ENCODE peak calls at places on chromosomes 5 and 9, in six cellular contexts. One of them, this sample, is unnamed.

GRCh38 chr5:43150748-43151147 is 30.0 kb downstream of the ZNF131 start:
- DNase-seq in endothelial cell of umbilical vein: no peak
- DNase-seq in Panc1: no peak
- DNase-seq in prostate gland: no peak
- DNase-seq in stomach: no peak
- DNase-seq in HCT116: no peak
- DNase-seq in this sample: no peak

GRCh38 chr9:108549184-108549583 is 306.6 kb downstream of the ACTL7B start:
- DNase-seq in endothelial cell of umbilical vein: no peak
- DNase-seq in Panc1: no peak
- DNase-seq in prostate gland: peak; percentile 59
- DNase-seq in stomach: peak; percentile 62
- DNase-seq in HCT116: no peak
- DNase-seq in this sample: no peak

GRCh38 chr5:81125959-81126358 is 107.2 kb upstream of the CKMT2 start:
- DNase-seq in endothelial cell of umbilical vein: no peak
- DNase-seq in Panc1: no peak
- DNase-seq in prostate gland: peak; percentile 8
- DNase-seq in stomach: no peak
- DNase-seq in HCT116: no peak
- DNase-seq in this sample: no peak

GRCh38 chr5:73311291-73312110 is 137.1 kb downstream of the FOXD1 start:
- DNase-seq in endothelial cell of umbilical vein: no peak
- DNase-seq in Panc1: no peak
- DNase-seq in prostate gland: no peak
- DNase-seq in stomach: no peak
- DNase-seq in HCT116: no peak
- DNase-seq in this sample: no peak

GRCh38 chr5:6632324-6632930 is 417 bp downstream of the NSUN2 start:
- DNase-seq in endothelial cell of umbilical vein: no peak
- DNase-seq in Panc1: no peak
- DNase-seq in prostate gland: no peak
- DNase-seq in stomach: no peak
- DNase-seq in HCT116: no peak
- DNase-seq in this sample: no peak

GRCh38 chr5:175711472-175712312 is 53.8 kb downstream of the HRH2 start:
- DNase-seq in endothelial cell of umbilical vein: no peak
- DNase-seq in Panc1: no peak
- DNase-seq in prostate gland: no peak
- DNase-seq in stomach: peak; percentile 7
- DNase-seq in HCT116: no peak
- DNase-seq in this sample: no peak

GRCh38 chr9:137428841-137429545 is 5.8 kb downstream of the NOXA1 start:
- DNase-seq in endothelial cell of umbilical vein: no peak
- DNase-seq in Panc1: no peak
- DNase-seq in prostate gland: no peak
- DNase-seq in stomach: peak; percentile 63
- DNase-seq in HCT116: no peak
- DNase-seq in this sample: no peak

GRCh38 chr5:92641031-92641962 is 939.7 kb downstream of the NR2F1-AS1 start:
- DNase-seq in endothelial cell of umbilical vein: peak; percentile 90
- DNase-seq in Panc1: peak; percentile 68
- DNase-seq in prostate gland: peak; percentile 5
- DNase-seq in stomach: no peak
- DNase-seq in HCT116: peak; percentile 52
- DNase-seq in this sample: no peak

GRCh38 chr9:2157277-2158105 is 142.3 kb downstream of the SMARCA2 start:
- DNase-seq in endothelial cell of umbilical vein: no peak
- DNase-seq in Panc1: no peak
- DNase-seq in prostate gland: peak; percentile 23
- DNase-seq in stomach: peak; percentile 33
- DNase-seq in HCT116: no peak
- DNase-seq in this sample: peak; percentile 18

GRCh38 chr9:353077-353476 is 138.4 kb downstream of the DOCK8 start:
- DNase-seq in endothelial cell of umbilical vein: no peak
- DNase-seq in Panc1: no peak
- DNase-seq in prostate gland: peak; percentile 13
- DNase-seq in stomach: no peak
- DNase-seq in HCT116: no peak
- DNase-seq in this sample: no peak

GRCh38 chr5:15946026-15946425 is 233.6 kb downstream of the MARCHF11 start:
- DNase-seq in endothelial cell of umbilical vein: no peak
- DNase-seq in Panc1: no peak
- DNase-seq in prostate gland: no peak
- DNase-seq in stomach: no peak
- DNase-seq in HCT116: no peak
- DNase-seq in this sample: no peak

GRCh38 chr5:64339776-64340175 is 166.0 kb upstream of the RGS7BP start:
- DNase-seq in endothelial cell of umbilical vein: no peak
- DNase-seq in Panc1: no peak
- DNase-seq in prostate gland: no peak
- DNase-seq in stomach: no peak
- DNase-seq in HCT116: no peak
- DNase-seq in this sample: no peak

GRCh38 chr5:81091199-81091598 is 131.0 kb downstream of the RASGRF2 start:
- DNase-seq in endothelial cell of umbilical vein: no peak
- DNase-seq in Panc1: no peak
- DNase-seq in prostate gland: no peak
- DNase-seq in stomach: no peak
- DNase-seq in HCT116: no peak
- DNase-seq in this sample: no peak

GRCh38 chr5:68012429-68012828 is 203.1 kb upstream of the PIK3R1 start:
- DNase-seq in endothelial cell of umbilical vein: peak; percentile 21
- DNase-seq in Panc1: no peak
- DNase-seq in prostate gland: no peak
- DNase-seq in stomach: no peak
- DNase-seq in HCT116: no peak
- DNase-seq in this sample: no peak

GRCh38 chr9:4050686-4051315 is 249.1 kb downstream of the GLIS3 start:
- DNase-seq in endothelial cell of umbilical vein: no peak
- DNase-seq in Panc1: no peak
- DNase-seq in prostate gland: no peak
- DNase-seq in stomach: no peak
- DNase-seq in HCT116: no peak
- DNase-seq in this sample: no peak

GRCh38 chr5:74394924-74395880 is 245.3 kb downstream of the ENC1 start:
- DNase-seq in endothelial cell of umbilical vein: no peak
- DNase-seq in Panc1: no peak
- DNase-seq in prostate gland: no peak
- DNase-seq in stomach: no peak
- DNase-seq in HCT116: no peak
- DNase-seq in this sample: no peak

DNA sequence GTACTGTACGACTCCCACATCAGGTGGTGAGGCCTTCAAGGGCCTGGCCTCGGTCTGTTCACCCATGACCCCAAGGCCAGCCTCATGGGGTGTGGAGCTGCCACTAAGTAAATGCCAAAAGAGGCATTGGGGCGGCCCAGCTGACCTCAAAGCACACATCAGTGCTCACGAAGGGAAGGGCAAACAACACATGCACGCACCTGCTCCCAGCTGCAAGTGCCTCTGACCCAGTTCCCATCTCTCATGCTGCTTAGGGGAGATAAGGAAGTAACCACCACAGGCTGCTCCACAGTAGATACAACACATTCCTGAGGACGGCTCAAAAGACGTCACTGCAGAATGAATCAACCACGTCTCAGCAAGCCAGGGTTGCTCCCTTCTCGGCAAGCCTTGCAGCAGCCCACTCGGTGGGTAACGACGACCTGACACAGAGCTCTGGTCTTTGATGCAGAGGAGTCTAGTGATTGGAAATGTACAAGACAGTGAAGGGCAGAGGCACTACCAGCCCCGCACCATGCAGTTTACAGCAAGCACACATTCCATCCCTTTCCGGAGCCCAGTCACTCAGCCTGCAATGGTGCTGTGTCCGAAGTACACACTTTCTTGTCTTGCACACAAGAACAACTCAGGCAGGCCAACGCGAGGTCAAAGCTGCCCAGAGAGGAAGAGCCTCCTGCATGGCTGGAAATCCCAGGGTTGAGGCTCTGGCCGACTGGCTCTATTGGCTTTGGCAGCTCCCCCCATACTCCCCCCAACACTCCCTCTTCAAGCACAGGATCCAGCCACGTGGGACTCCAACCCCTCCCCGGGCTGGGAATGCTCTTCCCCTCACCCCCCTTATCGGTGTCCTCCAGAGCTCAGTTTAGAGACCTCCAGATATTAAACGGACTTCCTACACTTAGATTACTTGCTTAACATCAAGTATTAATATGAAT is 31.8 kb downstream of the FABP6 start:
- DNase-seq in endothelial cell of umbilical vein: peak; percentile 86
- DNase-seq in Panc1: no peak
- DNase-seq in prostate gland: no peak
- DNase-seq in stomach: peak; percentile 74
- DNase-seq in HCT116: no peak
- DNase-seq in this sample: peak; percentile 56
- TF ChIP-seq POLR2AphosphoS5 in endothelial cell of umbilical vein: no peak
- TF ChIP-seq POLR2AphosphoS5 in Panc1: no peak
- TF ChIP-seq POLR2AphosphoS5 in prostate gland: no peak
- TF ChIP-seq POLR2AphosphoS5 in stomach: peak; percentile 55
- TF ChIP-seq POLR2AphosphoS5 in HCT116: no peak
- TF ChIP-seq POLR2AphosphoS5 in this sample: peak; percentile 45

DNA sequence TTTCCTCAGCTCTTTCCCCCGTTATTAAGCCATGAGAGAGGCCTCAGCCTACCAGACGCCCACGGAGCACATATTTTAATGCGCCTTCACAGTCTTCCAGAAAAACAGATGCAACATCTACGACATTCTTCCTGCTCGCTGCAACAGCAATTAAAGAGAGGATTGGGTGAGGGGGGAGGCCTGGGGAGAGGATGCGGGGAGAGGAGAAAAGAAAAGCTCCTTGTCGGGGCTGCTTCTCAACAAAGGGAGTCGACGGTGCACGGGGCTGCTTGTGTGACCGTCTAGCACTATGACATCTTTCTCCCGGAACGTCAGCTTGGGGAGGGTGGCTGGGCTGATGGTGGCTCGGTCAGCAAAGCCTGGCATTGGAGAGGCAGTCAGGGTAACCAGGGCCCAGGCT is 37.6 kb upstream of the NEURL1B start:
- DNase-seq in endothelial cell of umbilical vein: no peak
- DNase-seq in Panc1: no peak
- DNase-seq in prostate gland: no peak
- DNase-seq in stomach: no peak
- DNase-seq in HCT116: no peak
- DNase-seq in this sample: no peak
- H3K4me3 ChIP-seq in endothelial cell of umbilical vein: no peak overlapping the region
- H3K4me3 ChIP-seq in Panc1: no peak overlapping the region
- H3K4me3 ChIP-seq in prostate gland: no peak overlapping the region
- H3K4me3 ChIP-seq in stomach: no peak overlapping the region
- H3K4me3 ChIP-seq in HCT116: no peak overlapping the region
- H3K4me3 ChIP-seq in this sample: no peak overlapping the region

GRCh38 chr5:179265529-179266290 is 79.6 kb downstream of the ADAMTS2 start:
- DNase-seq in endothelial cell of umbilical vein: no peak
- DNase-seq in Panc1: no peak
- DNase-seq in prostate gland: peak; percentile 28
- DNase-seq in stomach: peak; percentile 62
- DNase-seq in HCT116: no peak
- DNase-seq in this sample: peak; percentile 82
- TF ChIP-seq POLR2AphosphoS5 in endothelial cell of umbilical vein: no peak
- TF ChIP-seq POLR2AphosphoS5 in Panc1: no peak
- TF ChIP-seq POLR2AphosphoS5 in prostate gland: peak; percentile 51
- TF ChIP-seq POLR2AphosphoS5 in stomach: peak; percentile 59
- TF ChIP-seq POLR2AphosphoS5 in HCT116: no peak
- TF ChIP-seq POLR2AphosphoS5 in this sample: peak; percentile 73

DNA sequence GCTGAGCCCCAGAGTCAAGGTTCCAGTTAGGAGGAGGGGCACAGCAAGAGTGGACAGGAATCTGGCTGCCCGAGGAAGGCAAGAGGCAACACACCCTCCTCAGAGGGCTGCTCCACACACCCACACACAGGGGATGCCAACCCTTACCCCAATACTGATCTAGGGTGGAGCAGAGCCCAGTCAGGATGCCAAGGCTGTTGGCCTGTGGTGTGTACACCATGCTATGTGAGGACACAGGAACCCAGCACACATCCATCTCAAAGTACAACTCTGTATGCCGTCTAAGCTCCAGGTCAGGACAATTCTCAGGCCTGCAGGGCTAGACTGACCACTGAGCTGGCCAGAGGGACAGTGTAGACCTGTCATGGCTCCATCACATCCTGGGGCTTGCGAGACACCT is 2.6 kb downstream of the SEPTIN8 start:
- DNase-seq in endothelial cell of umbilical vein: no peak
- DNase-seq in Panc1: no peak
- DNase-seq in prostate gland: no peak
- DNase-seq in stomach: no peak
- DNase-seq in HCT116: no peak
- DNase-seq in this sample: no peak
- H3K4me3 ChIP-seq in endothelial cell of umbilical vein: no peak overlapping the region
- H3K4me3 ChIP-seq in Panc1: no peak overlapping the region
- H3K4me3 ChIP-seq in prostate gland: no peak overlapping the region
- H3K4me3 ChIP-seq in stomach: no peak overlapping the region
- H3K4me3 ChIP-seq in HCT116: no peak overlapping the region
- H3K4me3 ChIP-seq in this sample: no peak overlapping the region

GRCh38 chr5:149452007-149452664 is 73.0 kb upstream of the IL17B start:
- DNase-seq in endothelial cell of umbilical vein: peak; percentile 94
- DNase-seq in Panc1: no peak
- DNase-seq in prostate gland: no peak
- DNase-seq in stomach: peak; percentile 84
- DNase-seq in HCT116: no peak
- DNase-seq in this sample: peak; percentile 82
- TF ChIP-seq POLR2AphosphoS5 in endothelial cell of umbilical vein: peak; percentile 85
- TF ChIP-seq POLR2AphosphoS5 in Panc1: no peak
- TF ChIP-seq POLR2AphosphoS5 in prostate gland: peak; percentile 36
- TF ChIP-seq POLR2AphosphoS5 in stomach: peak; percentile 88
- TF ChIP-seq POLR2AphosphoS5 in HCT116: no peak
- TF ChIP-seq POLR2AphosphoS5 in this sample: peak; percentile 58

GRCh38 chr5:59655693-59656309 is 237.7 kb downstream of the PDE4D start:
- DNase-seq in endothelial cell of umbilical vein: no peak
- DNase-seq in Panc1: no peak
- DNase-seq in prostate gland: no peak
- DNase-seq in stomach: no peak
- DNase-seq in HCT116: no peak
- DNase-seq in this sample: no peak
- H3K4me3 ChIP-seq in endothelial cell of umbilical vein: no peak overlapping the region
- H3K4me3 ChIP-seq in Panc1: no peak overlapping the region
- H3K4me3 ChIP-seq in prostate gland: no peak overlapping the region
- H3K4me3 ChIP-seq in stomach: no peak overlapping the region
- H3K4me3 ChIP-seq in HCT116: no peak overlapping the region
- H3K4me3 ChIP-seq in this sample: no peak overlapping the region

This sample was measured in transverse colon.